ENCODE peak calls at places on chromosome X, in seven cellular contexts. A, S, O, D, R, G and F are unnamed samples.

GRCh38 chrX:143664302-143664701 is 28.4 kb upstream of the SLITRK4 start:
- DNase-seq in A (no peak), S (peak), O (no peak), G (no peak), D (no peak), R (no peak), F (no peak)

GRCh38 chrX:38859602-38860001 is 58.3 kb downstream of the MID1IP1 start:
- DNase-seq in G (no peak), R (no peak), D (no peak), O (no peak), S (no peak), A (no peak), F (no peak)

GRCh38 chrX:74835566-74835965 is 89.7 kb downstream of the NEXMIF start:
- DNase-seq in R (no peak), G (no peak), A (no peak), O (no peak), S (no peak), D (no peak), F (no peak)

GRCh38 chrX:97616883-97617510 is 733.3 kb downstream of the RPA4 start:
- DNase-seq in D (no peak), A (no peak), R (peak), G (no peak), O (no peak), S (peak), F (no peak)

GRCh38 chrX:149569770-149570169 is 17.5 kb downstream of the MAGEA9B start:
- DNase-seq in R (no peak), A (no peak), O (no peak), G (no peak), S (no peak), D (no peak), F (no peak)

GRCh38 chrX:9885150-9885549 is 82.0 kb upstream of the CLDN34 start:
- DNase-seq in R (peak), D (peak), A (no peak), S (peak), G (peak), O (peak), F (no peak)

GRCh38 chrX:136210243-136210642 is 41.0 kb downstream of the MAP7D3 start:
- DNase-seq in S (no peak), G (no peak), D (no peak), A (no peak), R (no peak), O (no peak), F (no peak)

GRCh38 chrX:130057209-130057608 is 53.1 kb downstream of the ELF4 start:
- DNase-seq in S (no peak), D (no peak), O (no peak), R (no peak), G (no peak), A (no peak), F (no peak)

GRCh38 chrX:134999469-134999868 is 8.7 kb downstream of the SMIM10 start:
- DNase-seq in S (peak), A (no peak), D (no peak), G (no peak), O (no peak), R (peak), F (no peak)

GRCh38 chrX:144259054-144259453 is 375.2 kb downstream of the UBE2NL start:
- DNase-seq in R (no peak), A (no peak), G (no peak), D (no peak), S (no peak), O (no peak), F (no peak)

GRCh38 chrX:87299563-87300160 is 217.9 kb upstream of the KLHL4 start:
- DNase-seq in R (peak), S (no peak), G (no peak), D (no peak), A (no peak), O (no peak), F (no peak)

GRCh38 chrX:24498975-24499374 is 33.9 kb downstream of the PDK3 start:
- DNase-seq in O (no peak), R (peak), D (no peak), A (no peak), S (peak), G (no peak), F (no peak)

GRCh38 chrX:24495700-24496099 is 30.6 kb downstream of the PDK3 start:
- DNase-seq in G (no peak), R (no peak), D (no peak), O (no peak), A (no peak), S (no peak), F (no peak)

GRCh38 chrX:24493740-24494543 is 28.9 kb downstream of the PDK3 start:
- DNase-seq in R (no peak), D (no peak), A (no peak), S (no peak), O (no peak), G (peak), F (no peak)

GRCh38 chrX:24494544-24495113 is 29.5 kb downstream of the PDK3 start:
- DNase-seq in O (peak), D (no peak), A (no peak), G (no peak), S (peak), R (no peak), F (no peak)

DNA sequence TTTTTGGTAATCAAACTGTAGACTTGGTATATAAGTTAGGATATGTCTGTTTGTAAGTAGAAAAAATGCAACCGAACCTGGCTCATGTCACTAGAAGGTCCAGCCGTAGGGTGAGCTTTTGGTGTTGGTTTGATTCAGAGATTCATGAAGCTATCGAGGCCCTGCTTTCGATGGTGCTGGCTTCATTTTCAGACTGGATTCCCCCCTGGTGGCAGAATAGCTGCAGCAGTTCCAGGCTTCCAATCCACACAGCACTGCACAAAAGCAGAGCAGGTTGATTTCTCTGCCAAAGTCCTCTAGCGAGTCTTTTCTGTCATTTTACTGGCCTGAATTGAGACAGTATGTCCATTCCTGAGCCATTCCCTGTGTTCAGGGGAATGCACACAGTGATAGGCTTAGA is 33.1 kb downstream of the PDK3 start:
- DNase-seq in A (no peak), R (no peak), S (peak), G (no peak), D (no peak), O (peak), F (no peak)
- TF ChIP-seq CTCF in A (no peak), R (peak), S (peak), G (peak), D (no peak), O (peak), F (peak)

DNA sequence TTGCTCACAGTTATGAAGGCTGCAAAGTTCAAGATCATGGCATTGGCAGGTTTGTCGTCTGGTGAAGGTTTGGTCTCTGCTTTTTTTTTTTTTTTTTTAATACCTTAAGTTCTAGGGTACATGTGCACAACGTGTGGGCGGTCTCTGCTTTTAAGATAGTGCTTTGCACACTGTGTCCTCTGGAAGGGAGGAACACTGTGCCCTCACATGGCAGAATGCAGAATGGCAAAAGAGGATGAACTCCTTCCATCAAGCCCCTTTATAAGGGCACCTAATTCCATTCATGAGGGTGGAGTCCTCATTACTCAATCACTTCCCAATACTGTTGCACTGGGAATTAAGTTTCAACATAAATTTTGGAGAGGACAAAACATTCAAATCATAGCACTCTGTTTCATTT is 101.4 kb downstream of the GLRA2 start:
- DNase-seq in O (no peak), S (no peak), D (no peak), R (no peak), G (no peak), A (no peak), F (no peak)
- TF ChIP-seq CTCF in O (no peak), S (no peak), D (no peak), R (no peak), G (peak), A (no peak), F (no peak)

DNA sequence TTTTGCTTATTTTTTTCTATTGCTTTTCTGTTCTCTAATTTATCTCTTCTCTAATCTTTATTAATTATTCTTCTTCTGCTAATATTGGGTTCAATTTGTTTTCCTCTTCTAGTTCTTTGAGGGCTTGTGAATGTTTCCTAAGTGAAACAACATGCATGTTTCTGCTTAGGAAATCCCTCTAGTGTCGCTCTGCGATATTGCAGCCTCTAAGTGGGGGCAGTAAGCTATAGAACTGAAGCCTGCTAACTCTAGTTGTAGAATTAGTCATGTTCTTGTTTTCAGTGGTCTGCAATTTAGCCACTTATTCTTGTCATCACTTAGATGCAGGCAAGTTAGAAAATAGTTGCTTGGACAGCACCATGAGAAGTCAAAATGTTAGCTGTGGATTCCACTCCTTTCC is 222.6 kb downstream of the SPIN4 start:
- DNase-seq in O (peak), A (no peak), G (no peak), S (no peak), D (peak), R (peak), F (no peak)
- TF ChIP-seq CTCF in O (no peak), A (no peak), G (peak), S (peak), D (peak), R (peak), F (peak)

GRCh38 chrX:118179718-118180117 is 63.1 kb upstream of the KLHL13 start:
- DNase-seq in G (no peak), S (no peak), A (no peak), O (no peak), R (no peak), D (no peak), F (no peak)

GRCh38 chrX:118181030-118181429 is 64.4 kb upstream of the KLHL13 start:
- DNase-seq in S (no peak), G (no peak), A (no peak), R (no peak), O (no peak), D (no peak), F (no peak)

GRCh38 chrX:118182050-118182449 is 65.4 kb upstream of the KLHL13 start:
- DNase-seq in O (no peak), G (no peak), R (no peak), A (no peak), D (no peak), S (no peak), F (no peak)

GRCh38 chrX:118179161-118179560 is 62.6 kb upstream of the KLHL13 start:
- DNase-seq in O (no peak), A (no peak), R (no peak), S (no peak), D (no peak), G (no peak), F (no peak)

DNA sequence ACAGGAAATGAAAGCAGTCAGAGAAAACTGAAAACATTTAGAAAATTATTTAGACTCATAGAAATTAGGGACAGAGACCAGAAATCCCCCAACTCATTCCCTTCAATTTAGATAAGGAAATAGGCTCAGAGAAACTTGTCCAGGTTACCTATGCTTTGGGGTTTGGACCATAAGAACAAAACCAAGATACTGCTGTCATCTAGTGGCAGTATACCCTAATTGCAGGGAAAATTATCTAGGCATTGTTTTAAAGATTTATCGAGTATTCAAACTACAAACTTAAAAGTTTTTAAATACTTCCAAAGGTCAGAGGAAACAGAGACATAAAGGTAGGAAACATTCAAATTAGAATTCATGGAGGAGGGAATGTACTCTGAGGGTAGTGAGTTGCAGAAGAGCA is 67.0 kb upstream of the KLHL13 start:
- DNase-seq in S (no peak), A (no peak), O (no peak), R (no peak), D (no peak), G (no peak), F (no peak)
- TF ChIP-seq CTCF in S (no peak), A (no peak), O (peak), R (peak), D (no peak), G (peak), F (peak)

DNA sequence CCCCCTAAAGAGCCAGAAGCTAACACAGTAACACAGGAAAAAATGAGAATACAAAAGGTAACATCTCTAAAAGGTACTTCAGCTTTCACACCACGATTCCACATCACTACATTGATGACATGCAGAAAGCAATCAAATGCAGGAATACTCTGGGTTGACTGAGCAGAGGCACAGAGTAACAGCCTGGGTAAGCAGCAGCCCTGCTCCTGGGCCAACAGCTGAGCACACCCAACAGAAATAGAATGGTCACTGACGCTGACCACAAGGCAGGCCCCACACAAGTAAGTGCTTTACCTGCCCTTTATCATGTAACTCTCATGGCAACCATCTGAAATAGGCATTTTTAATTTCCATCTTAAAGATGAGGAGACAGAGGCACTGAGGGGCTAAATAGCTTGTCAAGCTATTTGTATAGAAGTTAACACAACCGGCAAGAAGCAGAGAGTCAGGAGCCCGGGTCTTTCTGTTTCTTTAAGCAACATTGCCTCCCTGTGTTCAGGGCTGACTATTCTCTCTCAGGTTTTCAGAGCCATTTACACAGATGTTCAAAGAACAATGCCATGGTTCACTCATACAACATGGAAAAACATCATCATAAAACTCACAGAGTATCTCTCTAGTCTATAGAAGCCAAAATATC is 168.9 kb downstream of the ZNF674 start:
- DNase-seq in G (peak), R (peak), O (no peak), D (no peak), A (no peak), S (peak), F (no peak)
- TF ChIP-seq CTCF in G (peak), R (peak), O (peak), D (no peak), A (no peak), S (peak), F (peak)

GRCh38 chrX:103919336-103919682 is 43.1 kb upstream of the TMSB15B start:
- DNase-seq in S (peak), G (no peak), D (no peak), R (no peak), A (no peak), O (peak), F (no peak)
- TF ChIP-seq CTCF in S (no peak), G (peak), D (no peak), R (no peak), A (no peak), O (peak), F (peak)

GRCh38 chrX:55638933-55639332 is 15.7 kb downstream of the FOXR2 start:
- DNase-seq in S (no peak), G (no peak), R (no peak), D (no peak), A (no peak), O (no peak), F (no peak)

GRCh38 chrX:55636109-55636508 is 12.9 kb downstream of the FOXR2 start:
- DNase-seq in D (no peak), O (no peak), G (no peak), A (no peak), S (no peak), R (no peak), F (no peak)

DNA sequence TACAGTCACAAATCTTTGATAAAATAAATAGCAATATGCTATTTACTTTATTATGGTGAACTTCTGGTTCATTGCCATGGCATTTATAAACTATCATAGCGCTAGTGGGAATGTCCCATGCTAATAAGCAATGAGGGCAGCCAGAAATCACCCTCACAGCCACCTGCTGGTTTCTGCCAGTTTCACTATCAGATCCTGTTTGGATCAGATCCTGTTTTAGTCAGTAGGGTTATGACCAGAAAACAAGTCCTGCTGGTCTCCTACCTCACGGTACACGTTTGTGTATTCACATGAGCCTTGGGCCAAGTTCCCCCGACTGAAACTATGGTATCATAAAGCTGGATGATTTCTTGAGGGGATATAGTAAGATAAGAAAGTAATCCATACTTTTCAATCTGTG is 17.7 kb downstream of the FOXR2 start:
- DNase-seq in A (no peak), O (peak), G (no peak), S (no peak), D (no peak), R (no peak), F (no peak)
- TF ChIP-seq CTCF in A (no peak), O (no peak), G (no peak), S (no peak), D (no peak), R (no peak), F (no peak)